ENCODE peak calls at places on chromosome 3, in nine cellular contexts. One of them, this sample, is unnamed.
A peak's percentile ranks its signal among the peaks of the same experiment; 100 is the strongest.

GRCh38 chr3:50213383-50213782 is 8.3 kb downstream of the SLC38A3 start:
- DNase-seq in stomach: peak; percentile 44
- DNase-seq in CD8-positive, alpha-beta T cell: no peak
- DNase-seq in pancreas: peak; percentile 89
- DNase-seq in cardiac muscle cell: no peak
- DNase-seq in AG09309: no peak
- DNase-seq in lower lobe of right lung: no peak
- DNase-seq in AG04450: no peak
- DNase-seq in mesothelial cell of epicardium: no peak
- DNase-seq in this sample: no peak

GRCh38 chr3:183100376-183100775 is 1.1 kb upstream of the MCCC1 start:
- DNase-seq in stomach: no peak
- DNase-seq in CD8-positive, alpha-beta T cell: no peak
- DNase-seq in pancreas: no peak
- DNase-seq in cardiac muscle cell: peak; percentile 16
- DNase-seq in AG09309: no peak
- DNase-seq in lower lobe of right lung: no peak
- DNase-seq in AG04450: no peak
- DNase-seq in mesothelial cell of epicardium: no peak
- DNase-seq in this sample: peak; percentile 55

GRCh38 chr3:149247025-149247710 is 25.5 kb upstream of the CP start:
- DNase-seq in stomach: no peak
- DNase-seq in CD8-positive, alpha-beta T cell: no peak
- DNase-seq in pancreas: no peak
- DNase-seq in cardiac muscle cell: peak; percentile 18
- DNase-seq in AG09309: no peak
- DNase-seq in lower lobe of right lung: no peak
- DNase-seq in AG04450: no peak
- DNase-seq in mesothelial cell of epicardium: no peak
- DNase-seq in this sample: peak; percentile 72

GRCh38 chr3:169323580-169324453 is 339.7 kb downstream of the MECOM start:
- DNase-seq in stomach: no peak
- DNase-seq in CD8-positive, alpha-beta T cell: no peak
- DNase-seq in pancreas: no peak
- DNase-seq in cardiac muscle cell: peak; percentile 82
- DNase-seq in AG09309: no peak
- DNase-seq in lower lobe of right lung: no peak
- DNase-seq in AG04450: peak; percentile 44
- DNase-seq in mesothelial cell of epicardium: no peak
- DNase-seq in this sample: no peak

GRCh38 chr3:30626443-30627181 is 20.2 kb downstream of the TGFBR2 start:
- DNase-seq in stomach: no peak
- DNase-seq in CD8-positive, alpha-beta T cell: no peak
- DNase-seq in pancreas: no peak
- DNase-seq in cardiac muscle cell: peak; percentile 65
- DNase-seq in AG09309: peak; percentile 57
- DNase-seq in lower lobe of right lung: no peak
- DNase-seq in AG04450: no peak
- DNase-seq in mesothelial cell of epicardium: no peak
- DNase-seq in this sample: peak; percentile 69

GRCh38 chr3:50661321-50661837 is 13.3 kb upstream of the DOCK3 start:
- DNase-seq in stomach: no peak
- DNase-seq in CD8-positive, alpha-beta T cell: no peak
- DNase-seq in pancreas: no peak
- DNase-seq in cardiac muscle cell: no peak
- DNase-seq in AG09309: no peak
- DNase-seq in lower lobe of right lung: no peak
- DNase-seq in AG04450: no peak
- DNase-seq in mesothelial cell of epicardium: no peak
- DNase-seq in this sample: no peak

GRCh38 chr3:44445786-44446185 is 31.7 kb downstream of the ZNF445 start:
- DNase-seq in stomach: no peak
- DNase-seq in CD8-positive, alpha-beta T cell: no peak
- DNase-seq in pancreas: no peak
- DNase-seq in cardiac muscle cell: no peak
- DNase-seq in AG09309: no peak
- DNase-seq in lower lobe of right lung: no peak
- DNase-seq in AG04450: no peak
- DNase-seq in mesothelial cell of epicardium: no peak
- DNase-seq in this sample: no peak

GRCh38 chr3:193346259-193346658 is 32.3 kb downstream of the ATP13A5 start:
- DNase-seq in stomach: no peak
- DNase-seq in CD8-positive, alpha-beta T cell: no peak
- DNase-seq in pancreas: no peak
- DNase-seq in cardiac muscle cell: no peak
- DNase-seq in AG09309: no peak
- DNase-seq in lower lobe of right lung: no peak
- DNase-seq in AG04450: no peak
- DNase-seq in mesothelial cell of epicardium: no peak
- DNase-seq in this sample: no peak

GRCh38 chr3:46097691-46098241 is 70.5 kb upstream of the XCR1 start:
- DNase-seq in stomach: no peak
- DNase-seq in CD8-positive, alpha-beta T cell: no peak
- DNase-seq in pancreas: no peak
- DNase-seq in cardiac muscle cell: peak; percentile 76
- DNase-seq in AG09309: no peak
- DNase-seq in lower lobe of right lung: no peak
- DNase-seq in AG04450: no peak
- DNase-seq in mesothelial cell of epicardium: no peak
- DNase-seq in this sample: peak; percentile 62

GRCh38 chr3:36891651-36892268 is 53.1 kb downstream of the TRANK1 start:
- DNase-seq in stomach: no peak
- DNase-seq in CD8-positive, alpha-beta T cell: no peak
- DNase-seq in pancreas: no peak
- DNase-seq in cardiac muscle cell: no peak
- DNase-seq in AG09309: no peak
- DNase-seq in lower lobe of right lung: no peak
- DNase-seq in AG04450: no peak
- DNase-seq in mesothelial cell of epicardium: no peak
- DNase-seq in this sample: no peak

GRCh38 chr3:159821148-159821547 is 167.5 kb upstream of the IL12A start:
- DNase-seq in stomach: no peak
- DNase-seq in CD8-positive, alpha-beta T cell: no peak
- DNase-seq in pancreas: no peak
- DNase-seq in cardiac muscle cell: no peak
- DNase-seq in AG09309: no peak
- DNase-seq in lower lobe of right lung: no peak
- DNase-seq in AG04450: no peak
- DNase-seq in mesothelial cell of epicardium: no peak
- DNase-seq in this sample: peak; percentile 73

GRCh38 chr3:116053017-116053416 is 392.3 kb downstream of the LSAMP start:
- DNase-seq in stomach: no peak
- DNase-seq in CD8-positive, alpha-beta T cell: no peak
- DNase-seq in pancreas: no peak
- DNase-seq in cardiac muscle cell: no peak
- DNase-seq in AG09309: no peak
- DNase-seq in lower lobe of right lung: no peak
- DNase-seq in AG04450: no peak
- DNase-seq in mesothelial cell of epicardium: no peak
- DNase-seq in this sample: no peak

GRCh38 chr3:119302697-119303630 is 8.8 kb downstream of the ARHGAP31 start:
- DNase-seq in stomach: no peak
- DNase-seq in CD8-positive, alpha-beta T cell: no peak
- DNase-seq in pancreas: no peak
- DNase-seq in cardiac muscle cell: peak; percentile 34
- DNase-seq in AG09309: no peak
- DNase-seq in lower lobe of right lung: no peak
- DNase-seq in AG04450: no peak
- DNase-seq in mesothelial cell of epicardium: no peak
- DNase-seq in this sample: no peak

DNA sequence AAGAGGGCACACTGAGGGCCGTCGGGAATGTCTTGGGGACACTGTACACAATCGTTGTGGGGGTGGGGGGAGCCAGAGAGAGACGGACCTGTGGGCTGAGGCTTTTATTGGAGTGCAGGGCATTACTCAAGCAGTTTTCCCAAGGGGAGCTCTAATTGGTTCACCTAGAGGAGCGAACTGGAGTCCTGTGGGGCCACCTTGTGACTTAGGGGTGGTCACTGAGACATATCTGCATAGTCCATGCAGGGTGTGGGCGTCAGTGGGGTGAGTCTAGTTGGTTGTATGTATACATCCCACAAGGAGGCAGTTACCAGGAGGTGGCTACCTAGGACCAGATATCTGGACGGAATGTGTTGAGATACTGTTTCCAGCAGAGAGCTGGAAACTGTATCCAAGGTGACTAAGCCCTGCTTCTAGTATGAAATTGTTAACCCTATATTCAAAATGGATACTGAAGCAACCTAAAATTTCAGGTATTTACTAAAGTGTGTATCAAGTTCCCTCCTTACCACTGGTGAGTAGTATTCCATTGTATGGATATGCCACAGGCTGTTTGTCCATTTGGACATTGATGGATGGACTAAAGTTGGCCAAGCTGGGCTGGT is 2.6 kb upstream of the PIGZ start:
- DNase-seq in stomach: no peak
- DNase-seq in CD8-positive, alpha-beta T cell: no peak
- DNase-seq in pancreas: no peak
- DNase-seq in cardiac muscle cell: no peak
- DNase-seq in AG09309: no peak
- DNase-seq in lower lobe of right lung: no peak
- DNase-seq in AG04450: no peak
- DNase-seq in mesothelial cell of epicardium: no peak
- DNase-seq in this sample: peak; percentile 25
- TF ChIP-seq CTCF in stomach: no peak
- TF ChIP-seq CTCF in CD8-positive, alpha-beta T cell: no peak
- TF ChIP-seq CTCF in pancreas: no peak
- TF ChIP-seq CTCF in cardiac muscle cell: no peak
- TF ChIP-seq CTCF in AG09309: peak; percentile 1
- TF ChIP-seq CTCF in lower lobe of right lung: no peak
- TF ChIP-seq CTCF in AG04450: no peak
- TF ChIP-seq CTCF in mesothelial cell of epicardium: no peak
- TF ChIP-seq CTCF in this sample: no peak

DNA sequence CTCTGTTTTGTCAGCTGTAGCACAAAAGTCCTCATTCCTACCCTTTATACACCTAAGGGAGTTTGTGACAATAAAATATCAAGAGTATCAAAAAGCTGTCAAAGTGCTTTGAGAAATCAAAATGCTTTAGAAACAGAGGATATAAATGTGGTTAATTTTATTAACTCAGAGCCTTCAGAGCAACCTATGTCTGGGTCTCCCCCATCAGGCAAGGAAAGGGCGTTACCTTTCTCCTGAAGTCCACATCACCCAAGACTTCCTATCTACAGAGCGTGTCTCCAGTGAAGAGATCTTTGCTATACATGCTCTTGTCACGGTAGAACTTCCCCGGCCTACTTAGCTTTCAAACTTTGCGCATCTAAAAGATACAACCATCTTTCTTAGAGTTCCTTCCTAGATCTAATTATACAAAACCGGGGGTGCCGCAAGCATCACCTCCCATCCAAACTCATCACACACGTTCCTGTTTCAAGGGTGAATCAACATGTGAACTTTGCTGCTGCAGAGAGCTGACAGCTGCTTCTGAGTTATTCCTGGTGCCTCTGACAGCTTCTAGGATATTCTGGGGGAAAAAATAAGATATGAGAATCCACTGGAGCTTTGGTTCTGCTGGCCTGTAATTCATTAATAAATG is 93.0 kb downstream of the RARB start:
- DNase-seq in stomach: no peak
- DNase-seq in CD8-positive, alpha-beta T cell: no peak
- DNase-seq in pancreas: no peak
- DNase-seq in cardiac muscle cell: no peak
- DNase-seq in AG09309: no peak
- DNase-seq in lower lobe of right lung: no peak
- DNase-seq in AG04450: no peak
- DNase-seq in mesothelial cell of epicardium: no peak
- DNase-seq in this sample: no peak
- TF ChIP-seq CTCF in stomach: no peak
- TF ChIP-seq CTCF in CD8-positive, alpha-beta T cell: no peak
- TF ChIP-seq CTCF in pancreas: no peak
- TF ChIP-seq CTCF in cardiac muscle cell: no peak
- TF ChIP-seq CTCF in AG09309: no peak
- TF ChIP-seq CTCF in lower lobe of right lung: no peak
- TF ChIP-seq CTCF in AG04450: no peak
- TF ChIP-seq CTCF in mesothelial cell of epicardium: no peak
- TF ChIP-seq CTCF in this sample: no peak

GRCh38 chr3:127694467-127695215 is 21.9 kb downstream of the ABTB1 start:
- DNase-seq in stomach: peak; percentile 86
- DNase-seq in CD8-positive, alpha-beta T cell: no peak
- DNase-seq in pancreas: peak; percentile 95
- DNase-seq in cardiac muscle cell: no peak
- DNase-seq in AG09309: no peak
- DNase-seq in lower lobe of right lung: peak; percentile 71
- DNase-seq in AG04450: no peak
- DNase-seq in mesothelial cell of epicardium: no peak
- DNase-seq in this sample: peak; percentile 76
- TF ChIP-seq CTCF in stomach: no peak
- TF ChIP-seq CTCF in CD8-positive, alpha-beta T cell: no peak
- TF ChIP-seq CTCF in pancreas: peak; percentile 46
- TF ChIP-seq CTCF in cardiac muscle cell: peak; percentile 14
- TF ChIP-seq CTCF in AG09309: peak; percentile 37
- TF ChIP-seq CTCF in lower lobe of right lung: peak; percentile 29
- TF ChIP-seq CTCF in AG04450: peak; percentile 23
- TF ChIP-seq CTCF in mesothelial cell of epicardium: no peak
- TF ChIP-seq CTCF in this sample: peak; percentile 50

GRCh38 chr3:47444103-47444502 is 31.6 kb downstream of the SCAP start:
- DNase-seq in stomach: no peak
- DNase-seq in CD8-positive, alpha-beta T cell: no peak
- DNase-seq in pancreas: no peak
- DNase-seq in cardiac muscle cell: no peak
- DNase-seq in AG09309: no peak
- DNase-seq in lower lobe of right lung: no peak
- DNase-seq in AG04450: no peak
- DNase-seq in mesothelial cell of epicardium: no peak
- DNase-seq in this sample: peak; percentile 57

GRCh38 chr3:47441796-47442551 is 33.8 kb downstream of the SCAP start:
- DNase-seq in stomach: no peak
- DNase-seq in CD8-positive, alpha-beta T cell: no peak
- DNase-seq in pancreas: no peak
- DNase-seq in cardiac muscle cell: no peak
- DNase-seq in AG09309: no peak
- DNase-seq in lower lobe of right lung: no peak
- DNase-seq in AG04450: no peak
- DNase-seq in mesothelial cell of epicardium: no peak
- DNase-seq in this sample: no peak

GRCh38 chr3:47436180-47436579 is 39.6 kb downstream of the SCAP start:
- DNase-seq in stomach: no peak
- DNase-seq in CD8-positive, alpha-beta T cell: no peak
- DNase-seq in pancreas: no peak
- DNase-seq in cardiac muscle cell: no peak
- DNase-seq in AG09309: no peak
- DNase-seq in lower lobe of right lung: no peak
- DNase-seq in AG04450: no peak
- DNase-seq in mesothelial cell of epicardium: no peak
- DNase-seq in this sample: no peak

GRCh38 chr3:47443611-47443995 is 32.1 kb downstream of the SCAP start:
- DNase-seq in stomach: peak; percentile 53
- DNase-seq in CD8-positive, alpha-beta T cell: no peak
- DNase-seq in pancreas: no peak
- DNase-seq in cardiac muscle cell: no peak
- DNase-seq in AG09309: no peak
- DNase-seq in lower lobe of right lung: no peak
- DNase-seq in AG04450: no peak
- DNase-seq in mesothelial cell of epicardium: no peak
- DNase-seq in this sample: peak; percentile 69

GRCh38 chr3:47440131-47440530 is 35.6 kb downstream of the SCAP start:
- DNase-seq in stomach: no peak
- DNase-seq in CD8-positive, alpha-beta T cell: no peak
- DNase-seq in pancreas: no peak
- DNase-seq in cardiac muscle cell: peak; percentile 37
- DNase-seq in AG09309: no peak
- DNase-seq in lower lobe of right lung: no peak
- DNase-seq in AG04450: no peak
- DNase-seq in mesothelial cell of epicardium: no peak
- DNase-seq in this sample: peak; percentile 30
- TF ChIP-seq CTCF in stomach: no peak
- TF ChIP-seq CTCF in CD8-positive, alpha-beta T cell: no peak
- TF ChIP-seq CTCF in pancreas: no peak
- TF ChIP-seq CTCF in cardiac muscle cell: peak; percentile 46
- TF ChIP-seq CTCF in AG09309: peak; percentile 23
- TF ChIP-seq CTCF in lower lobe of right lung: no peak
- TF ChIP-seq CTCF in AG04450: peak; percentile 46
- TF ChIP-seq CTCF in mesothelial cell of epicardium: no peak
- TF ChIP-seq CTCF in this sample: no peak